ENCODE peak calls at places on chromosomes 7 and 10, in eight cellular contexts. N is SK-N-SH; S is DMS 273 treated with DMSO at 0.1 percent for 48 hours; R is RPMI8226; L is activated CD8-positive, alpha-beta memory T cell treated with anti-CD3 and anti-CD28 coated beads, Interleukin-2, amount 10 ng/mL, durations not matched to agents 7 days and 5 days; Y is ureter; I is stimulated activated CD4-positive, alpha-beta T cell treated with anti-CD3 and anti-CD28 coated beads, Interleukin-15, amount 100 ng/mL, for 24 hours; C is brain microvascular endothelial cell. T is an unnamed sample.

GRCh38 chr7:48035967-48036478 is 680 bp downstream of the C7orf57 start:
- DNase-seq in C (peak; percentile 15), S (no peak), L (no peak), Y (no peak), I (no peak), N (peak; percentile 59), R (no peak), T (no peak)

GRCh38 chr7:94875221-94875620 is 32.2 kb upstream of the PPP1R9A start:
- DNase-seq in R (no peak), S (no peak), C (no peak), Y (no peak), I (no peak), N (no peak), L (no peak), T (no peak)

GRCh38 chr7:135380351-135380750 is 129.6 kb downstream of the CNOT4 start:
- DNase-seq in N (no peak), I (no peak), C (no peak), L (no peak), Y (no peak), R (no peak), S (no peak), T (no peak)

GRCh38 chr10:50936335-50936734 is 50.9 kb upstream of the A1CF start:
- DNase-seq in R (no peak), S (no peak), L (no peak), Y (no peak), I (no peak), C (no peak), N (no peak), T (no peak)

GRCh38 chr10:78578929-78579328 is 489.8 kb upstream of the ZMIZ1 start:
- DNase-seq in Y (no peak), R (no peak), N (no peak), L (peak; percentile 59), C (peak; percentile 1), I (peak; percentile 80), S (no peak), T (no peak)

GRCh38 chr10:132591166-132591971 is 53.8 kb downstream of the INPP5A start:
- DNase-seq in C (peak; percentile 49), N (no peak), Y (no peak), R (no peak), S (no peak), L (no peak), I (no peak), T (peak; percentile 41)

GRCh38 chr10:103709341-103709920 is 145.9 kb downstream of the SH3PXD2A start:
- DNase-seq in C (peak; percentile 44), R (no peak), L (no peak), S (no peak), N (no peak), Y (no peak), I (no peak), T (peak; percentile 32)

GRCh38 chr7:34313289-34313688 is 344.7 kb upstream of the NPSR1 start:
- DNase-seq in S (no peak), I (no peak), N (no peak), L (no peak), Y (no peak), R (no peak), C (peak; percentile 20), T (no peak)

GRCh38 chr10:130986828-130987227 is 324.7 kb downstream of the TCERG1L start:
- DNase-seq in I (no peak), N (no peak), Y (no peak), L (peak; percentile 15), C (no peak), S (no peak), R (no peak), T (no peak)

GRCh38 chr7:120997902-120998301 is 9.4 kb downstream of the CPED1 start:
- DNase-seq in I (no peak), R (peak; percentile 92), L (no peak), S (no peak), N (no peak), Y (no peak), C (no peak), T (no peak)

GRCh38 chr7:139693651-139694388 is 84.0 kb downstream of the HIPK2 start:
- DNase-seq in S (no peak), L (no peak), N (no peak), I (no peak), Y (no peak), C (no peak), R (no peak), T (no peak)

GRCh38 chr7:84714765-84715164 is 472.1 kb downstream of the SEMA3D start:
- DNase-seq in N (no peak), Y (no peak), S (no peak), R (no peak), I (no peak), C (no peak), L (no peak), T (no peak)

GRCh38 chr10:86337121-86337601 is 29.4 kb downstream of the GRID1 start:
- DNase-seq in I (no peak), S (no peak), N (no peak), R (no peak), C (no peak), Y (no peak), L (no peak), T (no peak)

GRCh38 chr7:73706122-73707044 is 13.1 kb downstream of the STX1A start:
- DNase-seq in S (peak; percentile 67), Y (no peak), C (peak; percentile 52), N (peak; percentile 40), I (peak; percentile 70), L (no peak), R (no peak), T (no peak)

GRCh38 chr7:4794591-4795350 is 19.3 kb downstream of the AP5Z1 start:
- DNase-seq in I (no peak), R (no peak), L (no peak), S (no peak), N (no peak), Y (no peak), C (peak; percentile 51), T (no peak)

GRCh38 chr10:102240467-102241036 is 760 bp downstream of the PITX3 start:
- DNase-seq in N (peak; percentile 68), C (no peak), Y (no peak), L (peak; percentile 39), S (no peak), R (no peak), I (no peak), T (no peak)